ENCODE peak calls at places on chromosomes 7 and 10, in eight cellular contexts. S is HCT116, G is HepG2, H is GM23338, C is endothelial cell of umbilical vein, J is H1, W is GM12878, A is K562. L is an unnamed sample.

GRCh38 chr7:157404845-157405481 is 68.2 kb downstream of the DNAJB6 start:
- DNase-seq in S (no peak), H (no peak), J (no peak), C (peak), G (no peak), A (peak), W (no peak), L (peak)

GRCh38 chr7:50832744-50833143 is 50.0 kb upstream of the GRB10 start:
- DNase-seq in A (no peak), W (no peak), C (no peak), J (no peak), G (no peak), S (no peak), H (no peak), L (no peak)

GRCh38 chr7:78141533-78142281 is 343.1 kb downstream of the PHTF2 start:
- DNase-seq in G (no peak), W (no peak), C (no peak), S (no peak), H (no peak), A (no peak), J (no peak), L (no peak)

GRCh38 chr10:71087622-71088021 is 124.7 kb upstream of the UNC5B start:
- DNase-seq in A (peak), H (no peak), J (no peak), S (no peak), W (no peak), C (no peak), G (no peak), L (no peak)

GRCh38 chr10:112949875-112950507 is at the start of gene TCF7L2:
- DNase-seq in C (peak), W (no peak), G (peak), A (peak), J (peak), H (peak), S (peak), L (no peak)

GRCh38 chr10:48579251-48579960 is 25.5 kb downstream of the ARHGAP22 start:
- DNase-seq in A (no peak), J (no peak), G (no peak), H (no peak), C (no peak), S (no peak), W (no peak), L (no peak)

GRCh38 chr7:14902589-14902963 is at the start of gene DGKB:
- DNase-seq in S (no peak), C (peak), G (no peak), J (no peak), W (no peak), H (peak), A (no peak), L (no peak)

GRCh38 chr7:115009736-115010435 is 88.0 kb downstream of the MDFIC start:
- DNase-seq in A (no peak), S (no peak), G (no peak), W (no peak), J (no peak), H (no peak), C (no peak), L (no peak)

GRCh38 chr7:105866124-105866801 is 10.1 kb downstream of the ATXN7L1 start:
- DNase-seq in A (no peak), S (no peak), H (no peak), J (no peak), C (no peak), G (no peak), W (no peak), L (no peak)

GRCh38 chr10:87771871-87772500 is 46.0 kb downstream of the ATAD1 start:
- DNase-seq in S (no peak), J (no peak), H (peak), W (no peak), G (peak), A (peak), C (peak), L (no peak)

GRCh38 chr7:19024261-19024660 is 93.2 kb downstream of the TWIST1 start:
- DNase-seq in W (no peak), C (no peak), S (no peak), J (no peak), H (no peak), G (no peak), A (no peak), L (no peak)

GRCh38 chr10:79445217-79445707 is at the start of gene ZCCHC24:
- DNase-seq in W (no peak), H (peak), S (peak), C (peak), G (no peak), J (no peak), A (no peak), L (no peak)

GRCh38 chr10:33706746-33707145 is 372.3 kb upstream of the NRP1 start:
- DNase-seq in S (no peak), A (no peak), G (no peak), C (no peak), W (no peak), H (no peak), J (no peak), L (no peak)

GRCh38 chr7:131071786-131072504 is 255.7 kb upstream of the MKLN1 start:
- DNase-seq in W (no peak), A (peak), S (no peak), C (peak), J (no peak), G (no peak), H (peak), L (peak)
- TF ChIP-seq POLR2AphosphoS5 in W (no peak), A (peak), S (no peak), C (peak), J (no peak), G (no peak), H (no peak), L (no peak)

DNA sequence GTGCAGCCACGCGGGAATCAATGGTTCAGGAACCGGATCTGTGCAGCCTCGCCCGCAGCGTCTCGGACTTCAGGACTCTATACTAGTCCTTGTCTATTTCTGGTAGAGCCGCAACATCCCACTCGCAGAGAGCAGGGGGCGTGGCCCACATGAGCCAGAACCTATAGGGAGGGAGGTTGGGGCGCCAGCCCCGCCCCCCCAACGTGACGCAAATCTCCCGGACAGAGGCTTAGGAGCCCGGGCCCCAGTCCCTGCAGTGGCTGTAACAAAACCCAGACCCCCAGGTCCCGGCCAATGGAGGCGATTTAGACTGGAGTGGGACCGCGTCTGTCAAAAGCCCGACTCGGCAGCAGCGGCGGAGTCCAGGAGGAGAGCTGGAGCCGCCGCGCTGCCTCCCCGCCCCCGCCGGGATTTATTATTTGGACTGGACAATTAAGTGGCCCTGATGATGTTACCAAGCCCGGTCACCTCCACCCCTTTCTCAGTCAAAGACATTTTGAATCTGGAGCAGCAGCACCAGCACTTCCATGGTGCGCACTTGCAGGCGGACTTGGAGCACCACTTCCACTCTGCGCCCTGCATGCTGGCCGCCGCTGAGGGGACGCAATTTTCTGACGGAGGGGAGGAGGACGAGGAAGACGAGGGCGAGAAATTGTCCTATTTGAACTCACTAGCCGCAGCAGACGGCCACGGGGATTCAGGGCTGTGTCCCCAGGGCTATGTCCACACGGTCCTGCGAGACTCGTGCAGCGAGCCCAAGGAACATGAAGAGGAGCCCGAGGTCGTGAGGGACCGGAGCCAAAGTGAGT is at the start of gene NKX2-3:
- DNase-seq in H (peak), A (peak), J (no peak), W (no peak), S (no peak), C (peak), G (no peak), L (no peak)
- TF ChIP-seq EZH2 in H (peak), A (no peak), J (peak), W (no peak), S (no peak), C (peak), G (no peak), L (no peak)

GRCh38 chr7:37831214-37831613 is 17.2 kb upstream of the NME8 start:
- DNase-seq in A (no peak), H (no peak), J (no peak), W (no peak), C (no peak), S (no peak), G (no peak), L (no peak)

GRCh38 chr7:37826825-37827224 is 21.6 kb upstream of the NME8 start:
- DNase-seq in G (no peak), S (no peak), W (no peak), J (no peak), C (no peak), H (no peak), A (no peak), L (no peak)

GRCh38 chr7:37833107-37833817 is 15.1 kb upstream of the NME8 start:
- DNase-seq in H (peak), J (peak), G (peak), A (peak), C (peak), W (no peak), S (peak), L (peak)

GRCh38 chr7:37833818-37834146 is 14.6 kb upstream of the NME8 start:
- DNase-seq in J (no peak), H (no peak), A (no peak), W (no peak), S (no peak), C (no peak), G (no peak), L (no peak)

DNA sequence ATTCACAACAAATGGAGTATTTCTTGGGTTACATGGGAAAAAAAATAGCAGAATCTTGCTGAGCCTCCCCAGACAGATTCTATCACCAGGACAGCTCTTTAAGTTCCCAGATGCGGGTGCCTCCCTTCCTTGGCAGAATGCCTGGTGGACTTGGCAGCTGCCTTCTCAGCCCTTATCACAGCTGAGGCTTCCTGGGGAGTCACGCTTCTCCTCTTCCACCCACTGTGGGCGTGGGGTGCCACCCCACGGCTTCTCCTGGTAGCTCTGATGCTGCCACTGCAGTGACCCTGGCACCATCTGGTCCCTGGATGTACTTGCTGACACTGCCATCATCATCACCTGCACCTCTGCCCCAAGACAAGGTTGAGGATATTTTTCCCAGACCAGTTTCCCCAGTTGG is 16.2 kb upstream of the NME8 start:
- DNase-seq in G (no peak), J (no peak), W (no peak), H (no peak), S (no peak), C (peak), A (no peak), L (no peak)
- TF ChIP-seq POLR2AphosphoS5 in G (no peak), J (no peak), W (no peak), H (no peak), S (no peak), C (no peak), A (no peak), L (no peak)

DNA sequence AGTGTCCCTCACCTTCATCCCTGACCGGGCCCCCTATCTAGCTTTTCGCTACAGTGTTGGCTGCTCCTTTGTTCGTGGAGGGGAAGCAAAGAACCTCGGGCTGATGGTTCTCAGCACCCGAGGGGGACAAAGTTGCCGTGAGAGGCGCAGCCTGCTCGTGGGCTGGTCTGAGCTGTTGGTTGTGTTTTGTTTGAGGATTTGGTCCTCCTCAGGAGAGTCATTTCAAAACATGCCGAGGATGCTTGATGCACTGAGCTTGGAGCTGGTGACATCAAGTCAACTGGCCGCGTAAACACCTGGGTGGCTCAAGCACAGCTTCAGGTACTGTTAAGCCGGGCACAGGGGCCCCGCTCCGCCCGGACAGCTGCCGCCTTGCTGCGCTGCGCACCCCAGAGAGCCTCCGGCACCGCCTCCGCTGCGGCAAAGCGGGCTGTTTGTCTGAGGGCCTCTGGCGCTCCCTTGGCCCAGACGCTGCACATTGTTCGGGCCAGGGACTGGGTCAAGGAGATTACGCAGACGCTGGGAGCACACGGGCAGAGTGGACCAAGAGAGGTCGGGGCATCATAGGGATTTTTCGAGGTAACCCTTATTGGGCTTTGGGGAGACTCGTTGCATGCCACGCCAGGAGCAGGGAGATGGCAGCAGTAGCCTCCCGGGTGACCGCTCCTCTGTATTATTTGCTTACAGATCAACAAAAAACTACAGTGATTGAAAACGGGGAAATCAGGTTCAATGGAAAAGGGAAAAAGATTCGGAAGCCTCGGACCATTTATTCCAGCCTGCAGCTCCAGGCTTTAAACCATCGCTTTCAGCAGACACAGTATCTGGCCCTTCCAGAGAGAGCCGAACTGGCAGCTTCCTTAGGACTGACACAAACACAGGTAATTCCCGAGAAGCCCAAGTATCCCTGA is 1.9 kb downstream of the DLX6 start:
- DNase-seq in H (peak), G (no peak), S (no peak), A (no peak), C (no peak), J (no peak), W (no peak), L (no peak)
- TF ChIP-seq EZH2 in H (peak), G (no peak), S (no peak), A (no peak), C (peak), J (peak), W (no peak), L (no peak)

GRCh38 chr10:128064615-128065580 is 61.3 kb downstream of the MKI67 start:
- DNase-seq in A (no peak), G (no peak), W (peak), J (no peak), S (no peak), C (no peak), H (no peak), L (no peak)
- TF ChIP-seq POLR2AphosphoS5 in A (no peak), G (no peak), W (no peak), J (no peak), S (no peak), C (no peak), H (no peak), L (no peak)

DNA sequence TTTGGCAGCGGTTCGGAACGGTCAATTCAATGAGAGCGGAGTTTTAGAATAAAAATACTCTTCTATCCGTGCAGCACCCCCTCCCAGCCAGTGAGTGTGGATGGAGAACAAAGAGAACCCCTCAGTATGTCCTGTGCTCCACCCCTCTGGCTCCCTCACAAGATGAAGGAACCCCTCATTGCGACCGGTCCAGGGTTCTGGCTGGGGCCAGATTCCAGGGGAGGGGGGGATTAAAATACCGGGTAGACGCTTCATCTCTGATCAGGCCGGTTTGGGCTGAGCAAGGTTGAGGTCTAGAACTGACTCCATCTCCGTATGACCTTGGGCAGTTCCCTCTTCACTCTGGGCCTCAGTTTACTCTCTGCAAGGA is 5.9 kb downstream of the CYP26C1 start:
- DNase-seq in W (no peak), S (no peak), C (no peak), G (no peak), H (no peak), J (no peak), A (no peak), L (no peak)
- TF ChIP-seq EZH2 in W (no peak), S (no peak), C (no peak), G (no peak), H (peak), J (no peak), A (no peak), L (no peak)

GRCh38 chr7:27134392-27134791 is 3.8 kb upstream of the HOXA4 start:
- DNase-seq in A (no peak), G (peak), W (peak), J (no peak), S (no peak), H (no peak), C (peak), L (no peak)
- TF ChIP-seq POLR2AphosphoS5 in A (no peak), G (no peak), W (no peak), J (no peak), S (no peak), H (no peak), C (peak), L (no peak)

GRCh38 chr10:99329891-99330674 is 927 bp downstream of the CNNM1 start:
- DNase-seq in A (no peak), S (no peak), G (no peak), J (no peak), H (peak), C (no peak), W (no peak), L (no peak)
- TF ChIP-seq EZH2 in A (no peak), S (no peak), G (no peak), J (peak), H (peak), C (peak), W (no peak), L (no peak)

L was measured in SK-N-MC.